ENCODE peak calls at places on chromosomes 1 and 21, in four cellular contexts. One of them, this sample, is unnamed.

GRCh38 chr1:26169201-26169600 is 438 bp upstream of the C1orf232 start:
- DNase-seq in fibroblast of mammary gland: no peak
- DNase-seq in posterior vena cava: no peak
- DNase-seq in stimulated activated naive CD4-positive, alpha-beta T cell treated with Interleukin-2 at 50 U/mL for 16 hours: no peak
- DNase-seq in this sample: no peak

GRCh38 chr21:45154511-45155508 is 80.4 kb downstream of the ADARB1 start:
- DNase-seq in fibroblast of mammary gland: peak
- DNase-seq in stimulated activated naive CD4-positive, alpha-beta T cell treated with Interleukin-2 at 50 U/mL for 16 hours: no peak
- DNase-seq in posterior vena cava: peak
- DNase-seq in this sample: no peak

GRCh38 chr1:151495316-151495715 is 15.9 kb upstream of the CGN start:
- DNase-seq in posterior vena cava: no peak
- DNase-seq in stimulated activated naive CD4-positive, alpha-beta T cell treated with Interleukin-2 at 50 U/mL for 16 hours: no peak
- DNase-seq in fibroblast of mammary gland: no peak
- DNase-seq in this sample: no peak

GRCh38 chr1:10777749-10778574 is 18.5 kb downstream of the CASZ1 start:
- DNase-seq in fibroblast of mammary gland: no peak
- DNase-seq in posterior vena cava: no peak
- DNase-seq in stimulated activated naive CD4-positive, alpha-beta T cell treated with Interleukin-2 at 50 U/mL for 16 hours: no peak
- DNase-seq in this sample: no peak

GRCh38 chr1:227891223-227891954 is 56.3 kb downstream of the WNT9A start:
- DNase-seq in stimulated activated naive CD4-positive, alpha-beta T cell treated with Interleukin-2 at 50 U/mL for 16 hours: no peak
- DNase-seq in posterior vena cava: peak
- DNase-seq in fibroblast of mammary gland: no peak
- DNase-seq in this sample: no peak

GRCh38 chr1:245261786-245262185 is 107.0 kb downstream of the KIF26B start:
- DNase-seq in fibroblast of mammary gland: no peak
- DNase-seq in posterior vena cava: no peak
- DNase-seq in stimulated activated naive CD4-positive, alpha-beta T cell treated with Interleukin-2 at 50 U/mL for 16 hours: no peak
- DNase-seq in this sample: no peak

GRCh38 chr1:159889821-159890252 is 10.1 kb downstream of the CFAP45 start:
- DNase-seq in posterior vena cava: no peak
- DNase-seq in stimulated activated naive CD4-positive, alpha-beta T cell treated with Interleukin-2 at 50 U/mL for 16 hours: no peak
- DNase-seq in fibroblast of mammary gland: peak
- DNase-seq in this sample: peak

GRCh38 chr1:229139320-229139719 is 131.6 kb upstream of the RAB4A start:
- DNase-seq in posterior vena cava: no peak
- DNase-seq in stimulated activated naive CD4-positive, alpha-beta T cell treated with Interleukin-2 at 50 U/mL for 16 hours: peak
- DNase-seq in fibroblast of mammary gland: no peak
- DNase-seq in this sample: no peak

GRCh38 chr1:167161242-167161641 is 59.4 kb upstream of the POU2F1 start:
- DNase-seq in stimulated activated naive CD4-positive, alpha-beta T cell treated with Interleukin-2 at 50 U/mL for 16 hours: no peak
- DNase-seq in posterior vena cava: no peak
- DNase-seq in fibroblast of mammary gland: no peak
- DNase-seq in this sample: no peak

GRCh38 chr1:174721246-174721645 is 273.5 kb downstream of the GPR52 start:
- DNase-seq in stimulated activated naive CD4-positive, alpha-beta T cell treated with Interleukin-2 at 50 U/mL for 16 hours: no peak
- DNase-seq in fibroblast of mammary gland: no peak
- DNase-seq in posterior vena cava: no peak
- DNase-seq in this sample: no peak

GRCh38 chr1:234875328-234875952 is 253.2 kb downstream of the TOMM20 start:
- DNase-seq in fibroblast of mammary gland: no peak
- DNase-seq in stimulated activated naive CD4-positive, alpha-beta T cell treated with Interleukin-2 at 50 U/mL for 16 hours: no peak
- DNase-seq in posterior vena cava: no peak
- DNase-seq in this sample: no peak

GRCh38 chr1:47755368-47755990 is 241.7 kb downstream of the TRABD2B start:
- DNase-seq in fibroblast of mammary gland: peak
- DNase-seq in stimulated activated naive CD4-positive, alpha-beta T cell treated with Interleukin-2 at 50 U/mL for 16 hours: peak
- DNase-seq in posterior vena cava: peak
- DNase-seq in this sample: peak

GRCh38 chr1:114803001-114803400 is 22.5 kb upstream of the SIKE1 start:
- DNase-seq in stimulated activated naive CD4-positive, alpha-beta T cell treated with Interleukin-2 at 50 U/mL for 16 hours: no peak
- DNase-seq in fibroblast of mammary gland: peak
- DNase-seq in posterior vena cava: no peak
- DNase-seq in this sample: no peak

GRCh38 chr1:201941420-201942128 is 4.8 kb downstream of the LMOD1 start:
- DNase-seq in fibroblast of mammary gland: no peak
- DNase-seq in stimulated activated naive CD4-positive, alpha-beta T cell treated with Interleukin-2 at 50 U/mL for 16 hours: no peak
- DNase-seq in posterior vena cava: no peak
- DNase-seq in this sample: no peak

GRCh38 chr1:205273551-205273982 is 45.8 kb downstream of the TMCC2 start:
- DNase-seq in stimulated activated naive CD4-positive, alpha-beta T cell treated with Interleukin-2 at 50 U/mL for 16 hours: peak
- DNase-seq in posterior vena cava: peak
- DNase-seq in fibroblast of mammary gland: peak
- DNase-seq in this sample: peak

GRCh38 chr1:229106526-229107105 is 164.3 kb upstream of the RAB4A start:
- DNase-seq in stimulated activated naive CD4-positive, alpha-beta T cell treated with Interleukin-2 at 50 U/mL for 16 hours: no peak
- DNase-seq in fibroblast of mammary gland: no peak
- DNase-seq in posterior vena cava: no peak
- DNase-seq in this sample: no peak

GRCh38 chr1:168137515-168137821 is 738 bp upstream of the GPR161 start:
- DNase-seq in stimulated activated naive CD4-positive, alpha-beta T cell treated with Interleukin-2 at 50 U/mL for 16 hours: no peak
- DNase-seq in posterior vena cava: no peak
- DNase-seq in fibroblast of mammary gland: no peak
- DNase-seq in this sample: no peak

GRCh38 chr21:38241029-38241740 is 15.6 kb upstream of the KCNJ15 start:
- DNase-seq in posterior vena cava: peak
- DNase-seq in stimulated activated naive CD4-positive, alpha-beta T cell treated with Interleukin-2 at 50 U/mL for 16 hours: no peak
- DNase-seq in fibroblast of mammary gland: peak
- DNase-seq in this sample: no peak

GRCh38 chr1:231058416-231059109 is 18.5 kb upstream of the FAM89A start:
- DNase-seq in posterior vena cava: no peak
- DNase-seq in fibroblast of mammary gland: no peak
- DNase-seq in stimulated activated naive CD4-positive, alpha-beta T cell treated with Interleukin-2 at 50 U/mL for 16 hours: no peak
- DNase-seq in this sample: no peak

GRCh38 chr1:199857103-199857502 is 170.4 kb upstream of the NR5A2 start:
- DNase-seq in posterior vena cava: no peak
- DNase-seq in fibroblast of mammary gland: peak
- DNase-seq in stimulated activated naive CD4-positive, alpha-beta T cell treated with Interleukin-2 at 50 U/mL for 16 hours: no peak
- DNase-seq in this sample: no peak

GRCh38 chr1:3334366-3334765 is 120.1 kb upstream of the ARHGEF16 start:
- DNase-seq in posterior vena cava: no peak
- DNase-seq in fibroblast of mammary gland: no peak
- DNase-seq in stimulated activated naive CD4-positive, alpha-beta T cell treated with Interleukin-2 at 50 U/mL for 16 hours: no peak
- DNase-seq in this sample: no peak

GRCh38 chr21:39630191-39630591 is 17.5 kb downstream of the B3GALT5 start:
- DNase-seq in fibroblast of mammary gland: peak
- DNase-seq in stimulated activated naive CD4-positive, alpha-beta T cell treated with Interleukin-2 at 50 U/mL for 16 hours: no peak
- DNase-seq in posterior vena cava: no peak
- DNase-seq in this sample: no peak

GRCh38 chr1:22024485-22025367 is 23.3 kb downstream of the CELA3A start:
- DNase-seq in fibroblast of mammary gland: peak
- DNase-seq in stimulated activated naive CD4-positive, alpha-beta T cell treated with Interleukin-2 at 50 U/mL for 16 hours: peak
- DNase-seq in posterior vena cava: peak
- DNase-seq in this sample: peak

GRCh38 chr1:64242895-64243756 is 39.7 kb downstream of the UBE2U start:
- DNase-seq in posterior vena cava: no peak
- DNase-seq in stimulated activated naive CD4-positive, alpha-beta T cell treated with Interleukin-2 at 50 U/mL for 16 hours: no peak
- DNase-seq in fibroblast of mammary gland: peak
- DNase-seq in this sample: peak

GRCh38 chr1:4655674-4656532 is 1.5 kb downstream of the AJAP1 start:
- DNase-seq in stimulated activated naive CD4-positive, alpha-beta T cell treated with Interleukin-2 at 50 U/mL for 16 hours: no peak
- DNase-seq in posterior vena cava: no peak
- DNase-seq in fibroblast of mammary gland: peak
- DNase-seq in this sample: peak

GRCh38 chr1:52098139-52098871 is 42.2 kb downstream of the BTF3L4 start:
- DNase-seq in fibroblast of mammary gland: no peak
- DNase-seq in stimulated activated naive CD4-positive, alpha-beta T cell treated with Interleukin-2 at 50 U/mL for 16 hours: no peak
- DNase-seq in posterior vena cava: no peak
- DNase-seq in this sample: peak

GRCh38 chr1:21764615-21765423 is 18.1 kb downstream of the USP48 start:
- DNase-seq in posterior vena cava: no peak
- DNase-seq in stimulated activated naive CD4-positive, alpha-beta T cell treated with Interleukin-2 at 50 U/mL for 16 hours: peak
- DNase-seq in fibroblast of mammary gland: peak
- DNase-seq in this sample: no peak

GRCh38 chr1:169468982-169469381 is 16.8 kb downstream of the SLC19A2 start:
- DNase-seq in stimulated activated naive CD4-positive, alpha-beta T cell treated with Interleukin-2 at 50 U/mL for 16 hours: no peak
- DNase-seq in fibroblast of mammary gland: peak
- DNase-seq in posterior vena cava: no peak
- DNase-seq in this sample: no peak

GRCh38 chr1:218494000-218494399 is 148.9 kb downstream of the TGFB2 start:
- DNase-seq in fibroblast of mammary gland: no peak
- DNase-seq in posterior vena cava: no peak
- DNase-seq in stimulated activated naive CD4-positive, alpha-beta T cell treated with Interleukin-2 at 50 U/mL for 16 hours: no peak
- DNase-seq in this sample: no peak

GRCh38 chr1:231986631-231987291 is 360.2 kb downstream of the DISC1 start:
- DNase-seq in fibroblast of mammary gland: peak
- DNase-seq in stimulated activated naive CD4-positive, alpha-beta T cell treated with Interleukin-2 at 50 U/mL for 16 hours: no peak
- DNase-seq in posterior vena cava: no peak
- DNase-seq in this sample: no peak